ENCODE peak calls at places on chromosome 17, in nine cellular contexts. T, V, Q, I, J, R, A, E and P are unnamed samples.

GRCh38 chr17:68759343-68760140 is 158.4 kb upstream of the FAM20A start:
- DNase-seq in Q (peak; percentile 81), E (peak; percentile 91), T (peak; percentile 90), A (peak; percentile 92), V (peak; percentile 92), I (peak; percentile 82), R (peak; percentile 88), J (peak; percentile 91), P (peak; percentile 96)

GRCh38 chr17:83202002-83203000 is 122.9 kb downstream of the METRNL start:
- DNase-seq in E (no peak), J (peak; percentile 37), T (peak; percentile 25), V (peak; percentile 10), I (no peak), R (no peak), A (peak; percentile 66), Q (no peak), P (peak; percentile 43)

GRCh38 chr17:80395402-80396151 is 19.4 kb upstream of the ENDOV start:
- DNase-seq in A (no peak), I (no peak), T (no peak), R (no peak), V (no peak), Q (no peak), J (no peak), E (no peak), P (no peak)

GRCh38 chr17:50943575-50943933 is 77.4 kb upstream of the TOB1 start:
- DNase-seq in V (no peak), I (no peak), Q (no peak), R (no peak), J (peak; percentile 35), A (peak; percentile 54), T (peak; percentile 58), E (no peak), P (no peak)

GRCh38 chr17:44541884-44542581 is 15.3 kb upstream of the FZD2 start:
- DNase-seq in R (no peak), Q (no peak), I (no peak), V (no peak), E (no peak), A (no peak), T (no peak), J (no peak), P (no peak)

GRCh38 chr17:83133302-83134121 is 54.1 kb downstream of the METRNL start:
- DNase-seq in I (no peak), J (peak; percentile 36), V (peak; percentile 3), T (no peak), Q (no peak), E (no peak), R (no peak), A (peak; percentile 39), P (peak; percentile 60)

GRCh38 chr17:14940946-14941280 is 324.2 kb downstream of the PMP22 start:
- DNase-seq in T (no peak), Q (no peak), J (no peak), R (no peak), V (no peak), A (no peak), E (no peak), I (peak; percentile 8), P (no peak)

GRCh38 chr17:65698381-65699061 is 137.1 kb upstream of the AXIN2 start:
- DNase-seq in Q (no peak), J (no peak), R (no peak), V (no peak), T (no peak), E (peak; percentile 55), A (no peak), I (no peak), P (no peak)

GRCh38 chr17:56752263-56752662 is 81.5 kb downstream of the C17orf67 start:
- DNase-seq in T (no peak), E (peak; percentile 23), J (no peak), R (no peak), A (no peak), I (no peak), V (no peak), Q (no peak), P (peak; percentile 17)

GRCh38 chr17:7572338-7572587 is 7.2 kb upstream of the CD68 start:
- DNase-seq in T (no peak), Q (no peak), I (no peak), E (no peak), J (no peak), R (no peak), V (no peak), A (no peak), P (no peak)

GRCh38 chr17:5580974-5581373 is 3.3 kb downstream of the NLRP1 start:
- DNase-seq in J (no peak), E (no peak), V (no peak), Q (no peak), T (no peak), I (no peak), R (no peak), A (no peak), P (no peak)
- H3K4me1 ChIP-seq in J (peaks cover 14% of the 10 kb centered on the region), E (peaks cover 26% of the 10 kb centered on the region), V (no peaks in the 10 kb centered on the region), Q (peaks cover 43% of the 10 kb centered on the region), T (peaks cover 7% of the 10 kb centered on the region), I (peaks cover 36% of the 10 kb centered on the region), R (peaks cover 35% of the 10 kb centered on the region), A (peaks cover 11% of the 10 kb centered on the region), P (peaks cover 3% of the 10 kb centered on the region)

GRCh38 chr17:75769536-75769935 is 4.5 kb upstream of the GALK1 start:
- DNase-seq in Q (no peak), R (no peak), V (no peak), J (peak; percentile 8), A (no peak), E (no peak), T (peak; percentile 65), I (no peak), P (no peak)
- H3K4me1 ChIP-seq in Q (peaks cover 6% of the 10 kb centered on the region), R (no peaks in the 10 kb centered on the region), V (no peaks in the 10 kb centered on the region), J (peaks cover 21% of the 10 kb centered on the region), A (peaks cover under 1% of the 10 kb centered on the region), E (no peaks in the 10 kb centered on the region), T (peaks cover 9% of the 10 kb centered on the region), I (peaks cover 3% of the 10 kb centered on the region), P (no peaks in the 10 kb centered on the region)

GRCh38 chr17:40791808-40792436 is 7.8 kb downstream of the KRT28 start:
- DNase-seq in R (peak; percentile 31), Q (no peak), E (peak; percentile 59), J (no peak), I (peak; percentile 9), V (no peak), T (no peak), A (no peak), P (no peak)
- H3K4me1 ChIP-seq in R (no peaks in the 10 kb centered on the region), Q (no peaks in the 10 kb centered on the region), E (no peaks in the 10 kb centered on the region), J (no peaks in the 10 kb centered on the region), I (no peaks in the 10 kb centered on the region), V (no peaks in the 10 kb centered on the region), T (no peaks in the 10 kb centered on the region), A (no peaks in the 10 kb centered on the region), P (no peaks in the 10 kb centered on the region)

GRCh38 chr17:75252039-75252816 is 9.2 kb downstream of the GGA3 start:
- DNase-seq in J (no peak), I (no peak), Q (no peak), T (no peak), E (no peak), R (no peak), V (no peak), A (no peak), P (no peak)

GRCh38 chr17:75245011-75245410 is 16.4 kb downstream of the GGA3 start:
- DNase-seq in R (no peak), T (no peak), Q (no peak), J (no peak), A (no peak), I (no peak), V (no peak), E (no peak), P (no peak)

GRCh38 chr17:75249564-75249963 is 11.8 kb downstream of the GGA3 start:
- DNase-seq in A (no peak), T (no peak), E (no peak), I (no peak), J (no peak), Q (no peak), R (no peak), V (no peak), P (no peak)

GRCh38 chr17:75246404-75246803 is 15.0 kb downstream of the GGA3 start:
- DNase-seq in R (no peak), A (no peak), J (no peak), I (no peak), E (no peak), T (no peak), V (no peak), Q (no peak), P (no peak)

DNA sequence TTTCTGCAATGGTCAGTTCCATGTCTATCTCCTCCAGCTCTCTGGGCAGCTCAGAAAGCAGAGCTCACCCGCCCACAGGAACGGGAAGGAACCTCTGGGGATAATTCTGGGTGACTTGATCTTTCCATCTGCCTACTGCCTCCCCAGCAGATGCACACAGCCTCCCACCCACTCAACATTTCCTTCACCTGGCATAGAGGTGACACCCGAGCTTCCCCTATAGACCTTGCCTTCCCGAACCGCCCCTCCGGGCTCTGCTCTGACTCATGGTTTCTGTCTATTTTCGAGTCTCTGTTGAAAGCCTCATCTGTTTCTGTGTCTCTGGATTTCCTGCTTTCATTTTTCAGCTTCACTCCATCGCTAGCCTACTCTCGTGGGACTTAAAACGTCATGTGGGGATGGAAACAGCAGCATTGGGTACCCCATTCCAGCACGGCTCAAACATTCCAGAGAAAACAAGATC is 11.4 kb downstream of the GGA3 start:
- DNase-seq in E (peak; percentile 85), Q (no peak), V (no peak), J (peak; percentile 51), T (peak; percentile 40), I (no peak), A (no peak), R (peak; percentile 82), P (no peak)
- H3K4me1 ChIP-seq in E (peaks cover 11% of the 10 kb centered on the region), Q (peaks cover 33% of the 10 kb centered on the region), V (no peaks in the 10 kb centered on the region), J (peaks cover 17% of the 10 kb centered on the region), T (no peaks in the 10 kb centered on the region), I (peaks cover 5% of the 10 kb centered on the region), A (peaks cover 6% of the 10 kb centered on the region), R (peaks cover 16% of the 10 kb centered on the region), P (peaks cover 8% of the 10 kb centered on the region)

GRCh38 chr17:47949951-47950350 is 7.7 kb downstream of the PRR15L start:
- DNase-seq in J (no peak), E (no peak), R (peak; percentile 69), I (no peak), V (no peak), T (peak; percentile 86), Q (no peak), A (no peak), P (no peak)
- H3K4me1 ChIP-seq in J (peaks cover 21% of the 10 kb centered on the region), E (peaks cover 4% of the 10 kb centered on the region), R (peaks cover 29% of the 10 kb centered on the region), I (peaks cover 32% of the 10 kb centered on the region), V (no peaks in the 10 kb centered on the region), T (peaks cover 48% of the 10 kb centered on the region), Q (peaks cover 35% of the 10 kb centered on the region), A (peaks cover 5% of the 10 kb centered on the region), P (peaks cover 3% of the 10 kb centered on the region)